ENCODE peak calls at places on chromosomes 1 and 21, in nine cellular contexts. W is GM12878, M is uterus, H is ovary, X is transverse colon, V is esophagus muscularis mucosa, P is Peyer's patch, K is A549, Q is right lobe of liver. D is an unnamed sample.

GRCh38 chr21:33901421-33902288 is 13.9 kb downstream of the ATP5PO start:
- DNase-seq in W (no peak), M (peak), H (no peak), X (no peak), V (no peak), P (no peak), K (no peak), Q (peak), D (peak)

GRCh38 chr21:34807146-34807880 is 138.5 kb downstream of the CLIC6 start:
- DNase-seq in W (no peak), M (no peak), H (no peak), X (no peak), V (no peak), P (no peak), K (peak), Q (no peak), D (peak)

GRCh38 chr1:29793653-29794348 is 557.5 kb downstream of the PTPRU start:
- DNase-seq in W (no peak), M (no peak), H (no peak), X (no peak), V (peak), P (no peak), K (no peak), Q (no peak), D (no peak)

GRCh38 chr21:45557611-45558043 is 15.4 kb upstream of the SLC19A1 start:
- DNase-seq in W (no peak), M (no peak), H (no peak), X (no peak), V (no peak), P (no peak), K (no peak), Q (no peak), D (no peak)

GRCh38 chr1:85938829-85939228 is 217.7 kb downstream of the COL24A1 start:
- DNase-seq in W (no peak), M (no peak), H (no peak), X (no peak), V (no peak), P (no peak), K (no peak), Q (no peak), D (no peak)

GRCh38 chr21:39120876-39121599 is 62.2 kb downstream of the PSMG1 start:
- DNase-seq in W (no peak), M (no peak), H (no peak), X (no peak), V (no peak), P (no peak), K (no peak), Q (no peak), D (no peak)

GRCh38 chr1:228303596-228303995 is 95.8 kb downstream of the OBSCN start:
- DNase-seq in W (no peak), M (peak), H (peak), X (no peak), V (no peak), P (no peak), K (no peak), Q (no peak), D (no peak)

GRCh38 chr1:150548324-150548631 is 930 bp upstream of the ADAMTSL4 start:
- DNase-seq in W (no peak), M (no peak), H (no peak), X (no peak), V (no peak), P (no peak), K (no peak), Q (no peak), D (no peak)

GRCh38 chr1:30976143-30976542 is 67.6 kb upstream of the SDC3 start:
- DNase-seq in W (no peak), M (no peak), H (no peak), X (no peak), V (no peak), P (no peak), K (no peak), Q (no peak), D (no peak)

GRCh38 chr21:44374601-44375280 is 21.3 kb downstream of the TRPM2 start:
- DNase-seq in W (no peak), M (no peak), H (no peak), X (no peak), V (no peak), P (no peak), K (no peak), Q (no peak), D (no peak)

GRCh38 chr1:233668146-233668724 is 54.3 kb downstream of the KCNK1 start:
- DNase-seq in W (no peak), M (no peak), H (no peak), X (no peak), V (no peak), P (no peak), K (no peak), Q (no peak), D (no peak)

GRCh38 chr21:39084073-39084472 is 99.2 kb downstream of the PSMG1 start:
- DNase-seq in W (no peak), M (no peak), H (no peak), X (no peak), V (no peak), P (no peak), K (no peak), Q (no peak), D (no peak)

GRCh38 chr1:59417406-59417805 is 120.5 kb downstream of the FGGY start:
- DNase-seq in W (no peak), M (no peak), H (no peak), X (no peak), V (no peak), P (no peak), K (no peak), Q (no peak), D (no peak)

GRCh38 chr1:65310078-65310587 is 790 bp downstream of the DNAJC6 start:
- DNase-seq in W (no peak), M (no peak), H (no peak), X (peak), V (peak), P (no peak), K (no peak), Q (peak), D (peak)

GRCh38 chr1:118223426-118223825 is 38.4 kb upstream of the SPAG17 start:
- DNase-seq in W (no peak), M (no peak), H (no peak), X (no peak), V (no peak), P (no peak), K (no peak), Q (no peak), D (no peak)

GRCh38 chr1:170964506-170964905 is 29.2 kb downstream of the MROH9 start:
- DNase-seq in W (no peak), M (no peak), H (no peak), X (no peak), V (no peak), P (no peak), K (no peak), Q (no peak), D (no peak)

GRCh38 chr1:214427871-214428277 is 123.5 kb downstream of the PTPN14 start:
- DNase-seq in W (peak), M (no peak), H (no peak), X (peak), V (no peak), P (peak), K (no peak), Q (no peak), D (peak)

GRCh38 chr1:75724472-75725022 is at the start of gene ACADM:
- DNase-seq in W (peak), M (peak), H (peak), X (peak), V (peak), P (peak), K (peak), Q (peak), D (peak)

GRCh38 chr1:22680736-22681135 is 27.7 kb downstream of the C1QB start:
- DNase-seq in W (no peak), M (no peak), H (no peak), X (peak), V (no peak), P (no peak), K (no peak), Q (no peak), D (no peak)

GRCh38 chr1:21814241-21814918 is 2.3 kb downstream of the LDLRAD2 start:
- DNase-seq in W (no peak), M (no peak), H (no peak), X (peak), V (no peak), P (peak), K (no peak), Q (no peak), D (no peak)

DNA sequence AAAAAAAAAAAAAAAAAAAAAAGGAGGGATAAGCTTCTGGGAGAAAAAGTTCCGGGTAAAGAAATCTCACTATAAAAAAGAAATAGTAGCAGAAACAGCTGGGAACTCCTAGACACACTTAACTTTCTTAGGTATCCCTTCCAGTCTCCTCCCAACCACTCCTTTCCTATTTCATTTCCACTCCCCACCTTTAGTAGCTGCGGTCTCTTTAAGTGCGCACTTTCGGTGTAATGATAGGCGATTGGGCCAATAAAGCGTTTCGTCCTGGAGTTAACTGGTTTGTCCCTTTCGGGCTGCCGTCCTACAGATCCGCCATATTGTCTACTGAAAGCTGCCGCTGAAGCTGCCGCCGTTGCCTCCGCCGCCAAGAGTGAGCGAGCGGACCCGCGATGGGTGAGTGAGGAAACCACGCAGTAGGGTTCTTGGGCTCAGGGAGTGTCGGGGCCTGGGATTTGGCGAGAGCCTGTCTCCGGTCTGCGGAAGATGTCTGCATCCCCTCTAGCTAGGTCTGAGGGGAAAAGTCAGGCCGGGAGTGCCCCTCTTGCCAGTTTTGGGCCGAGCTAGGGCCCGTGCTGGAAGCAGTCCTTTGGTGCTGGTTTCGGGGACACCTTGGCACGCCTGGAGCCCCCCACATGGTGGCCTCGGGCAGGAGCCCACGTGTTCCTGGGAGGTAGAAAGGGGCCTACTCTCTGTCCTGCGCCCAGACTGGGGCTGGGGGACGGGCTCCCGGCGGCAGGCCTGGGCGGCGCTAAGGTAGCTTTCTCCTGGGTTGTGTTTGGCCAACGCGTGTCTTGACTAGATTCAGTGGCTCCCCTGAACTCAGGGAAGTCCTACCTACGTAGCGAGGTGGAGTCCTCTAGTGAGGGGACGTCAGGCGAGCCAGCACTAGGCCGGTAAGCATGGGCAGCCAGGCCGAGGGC is at the start of gene KPNA6:
- DNase-seq in W (peak), M (peak), H (peak), X (peak), V (peak), P (peak), K (peak), Q (peak), D (peak)
- TF ChIP-seq POLR2A in W (peak), M (peak), H (peak), X (peak), V (peak), P (no peak), K (peak), Q (no peak), D (peak)

GRCh38 chr1:203040518-203041275 is 14.4 kb downstream of the PPFIA4 start:
- DNase-seq in W (no peak), M (no peak), H (no peak), X (no peak), V (no peak), P (no peak), K (no peak), Q (no peak), D (no peak)

GRCh38 chr1:203038217-203038741 is 12.0 kb downstream of the PPFIA4 start:
- DNase-seq in W (no peak), M (peak), H (no peak), X (peak), V (no peak), P (no peak), K (peak), Q (no peak), D (peak)

GRCh38 chr1:203037509-203038190 is 11.4 kb downstream of the PPFIA4 start:
- DNase-seq in W (no peak), M (no peak), H (no peak), X (no peak), V (no peak), P (no peak), K (no peak), Q (no peak), D (no peak)

GRCh38 chr1:203039609-203040517 is 13.6 kb downstream of the PPFIA4 start:
- DNase-seq in W (no peak), M (no peak), H (no peak), X (no peak), V (no peak), P (no peak), K (no peak), Q (no peak), D (no peak)

DNA sequence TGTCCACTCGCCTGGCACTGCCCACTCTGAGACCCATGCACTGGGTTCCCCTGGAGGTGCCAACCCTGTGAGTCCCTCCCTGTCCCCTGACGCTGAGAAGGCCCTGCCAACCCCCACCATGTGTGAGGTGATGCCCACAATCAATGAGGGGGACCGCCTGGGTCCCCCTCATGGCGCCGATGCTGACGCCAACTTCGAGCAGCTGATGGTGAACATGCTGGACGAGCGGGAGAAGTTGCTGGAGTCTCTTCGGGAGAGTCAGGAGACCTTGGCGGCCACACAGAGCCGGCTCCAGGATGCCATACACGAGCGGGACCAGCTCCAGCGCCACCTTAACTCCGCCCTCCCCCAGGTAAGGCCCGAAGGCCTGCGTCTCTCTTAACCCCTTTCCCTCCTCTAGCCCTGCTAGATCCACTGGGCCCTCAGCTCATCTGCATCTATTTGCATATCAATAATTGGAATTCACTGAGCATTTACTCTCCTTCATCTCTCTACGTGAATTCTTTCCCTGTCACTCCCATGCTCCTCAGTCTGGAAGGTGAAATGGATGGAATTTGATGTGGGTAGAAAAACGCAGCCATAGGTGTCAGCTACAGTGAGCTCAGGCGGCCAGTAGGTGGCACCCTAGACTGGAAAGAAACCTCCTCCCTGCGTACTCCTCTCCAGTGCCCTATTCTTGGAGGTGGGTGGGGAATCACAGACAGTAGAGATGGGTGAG is 12.8 kb downstream of the PPFIA4 start:
- DNase-seq in W (no peak), M (peak), H (peak), X (peak), V (no peak), P (peak), K (peak), Q (peak), D (no peak)
- TF ChIP-seq POLR2A in W (no peak), M (no peak), H (no peak), X (no peak), V (no peak), P (no peak), K (no peak), Q (no peak), D (no peak)

DNA sequence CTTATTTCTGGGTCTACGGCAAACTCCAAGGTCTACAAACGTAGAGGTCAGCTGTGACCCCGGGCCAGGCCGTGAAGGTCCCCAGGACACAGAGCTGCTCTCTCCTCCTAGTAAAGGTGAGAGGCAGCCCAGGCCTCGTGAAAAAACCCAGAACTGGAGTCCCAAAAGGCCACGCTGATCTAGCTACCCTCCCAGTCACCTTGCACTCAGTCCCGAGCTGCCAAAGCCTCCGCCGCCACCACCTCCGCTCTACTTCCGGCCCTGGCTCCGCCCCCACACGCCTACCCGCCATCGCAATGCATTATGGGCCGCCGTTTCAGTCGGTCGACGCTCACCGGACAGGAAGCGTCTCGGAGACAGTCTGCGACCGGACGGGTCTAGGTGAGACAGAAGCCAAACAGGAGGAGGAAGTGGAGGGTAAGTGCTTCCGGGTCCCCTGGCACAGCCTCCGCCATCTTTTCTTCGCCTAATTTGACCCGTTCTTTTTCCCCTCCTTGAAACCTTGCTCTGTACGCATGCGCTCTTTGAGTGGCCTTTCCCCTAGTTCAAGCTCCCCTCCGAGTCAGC is at the start of the genes ATP5PF and GABPA:
- DNase-seq in W (peak), M (peak), H (peak), X (peak), V (peak), P (peak), K (peak), Q (peak), D (peak)
- TF ChIP-seq POLR2A in W (peak), M (peak), H (peak), X (peak), V (peak), P (peak), K (peak), Q (peak), D (peak)

GRCh38 chr1:74681449-74681848 is 7.9 kb upstream of the ERICH3 start:
- DNase-seq in W (peak), M (no peak), H (no peak), X (no peak), V (no peak), P (no peak), K (no peak), Q (no peak), D (no peak)
- TF ChIP-seq POLR2A in W (no peak), M (no peak), H (no peak), X (no peak), V (no peak), P (no peak), K (no peak), Q (no peak), D (no peak)

GRCh38 chr1:69045572-69045971 is 522.1 kb upstream of the LRRC7 start:
- DNase-seq in W (no peak), M (no peak), H (no peak), X (no peak), V (no peak), P (no peak), K (no peak), Q (no peak), D (no peak)
- TF ChIP-seq POLR2A in W (no peak), M (no peak), H (no peak), X (no peak), V (no peak), P (no peak), K (no peak), Q (no peak), D (no peak)

DNA sequence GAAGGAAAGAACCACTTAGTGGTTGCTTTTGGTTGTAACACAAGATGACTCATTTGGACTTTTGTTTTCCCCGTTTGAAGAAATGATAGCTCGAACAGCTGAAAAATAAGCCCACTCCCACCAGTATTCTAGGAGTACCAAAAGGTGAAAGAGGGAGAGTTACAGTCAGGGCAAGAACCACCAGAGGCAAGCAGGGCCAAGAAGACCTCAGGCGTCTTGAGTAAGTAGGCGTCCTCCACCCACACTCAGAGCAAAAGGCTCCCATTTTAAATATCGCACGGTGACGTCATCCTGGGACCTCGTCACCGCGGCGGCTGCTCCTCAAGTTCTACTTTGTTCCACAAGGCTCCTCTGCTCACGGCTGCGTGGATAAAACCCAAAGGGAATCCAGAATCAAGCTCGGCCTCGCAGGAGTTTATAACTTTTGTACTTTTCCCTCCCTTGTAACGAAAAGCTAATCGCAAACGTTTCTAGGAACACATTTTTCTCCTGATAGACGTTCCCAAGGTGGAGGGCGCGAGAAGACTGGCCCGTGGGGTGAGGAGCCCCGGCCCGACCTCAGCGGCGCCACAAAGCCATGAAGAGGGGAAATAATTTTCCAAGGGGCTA is 1.2 kb downstream of the BTG3 start:
- DNase-seq in W (peak), M (peak), H (peak), X (peak), V (peak), P (peak), K (peak), Q (peak), D (peak)
- TF ChIP-seq POLR2A in W (peak), M (peak), H (no peak), X (peak), V (no peak), P (no peak), K (no peak), Q (no peak), D (peak)

GRCh38 chr1:26696191-26696644 is 403 bp downstream of the ARID1A start:
- DNase-seq in W (no peak), M (peak), H (no peak), X (peak), V (no peak), P (no peak), K (no peak), Q (peak), D (no peak)

GRCh38 chr1:26694597-26695416 is 1.0 kb upstream of the ARID1A start:
- DNase-seq in W (peak), M (no peak), H (no peak), X (peak), V (no peak), P (no peak), K (no peak), Q (no peak), D (no peak)

GRCh38 chr1:26694185-26694572 is 1.6 kb upstream of the ARID1A start:
- DNase-seq in W (no peak), M (no peak), H (no peak), X (no peak), V (no peak), P (no peak), K (no peak), Q (no peak), D (no peak)

GRCh38 chr1:26696645-26697440 is 1.0 kb downstream of the ARID1A start:
- DNase-seq in W (no peak), M (peak), H (peak), X (peak), V (no peak), P (peak), K (no peak), Q (peak), D (no peak)

GRCh38 chr1:26695417-26696190 is at the start of gene ARID1A:
- DNase-seq in W (peak), M (peak), H (peak), X (peak), V (peak), P (peak), K (peak), Q (peak), D (no peak)
- TF ChIP-seq POLR2A in W (peak), M (peak), H (peak), X (peak), V (peak), P (peak), K (peak), Q (peak), D (peak)

D was measured in H54.